ENCODE peak calls at places on chromosomes 2 and 18, in seven cellular contexts. L is CD8-positive, alpha-beta memory T cell; A is HCT116; P is right lobe of liver; M is aorta; F is heart right ventricle; C is caudate nucleus. Q is an unnamed sample.

GRCh38 chr2:225328192-225328591 is 71.3 kb upstream of the NYAP2 start:
- DNase-seq in C (no peak), L (no peak), F (no peak), A (no peak), M (no peak), P (no peak), Q (no peak)

GRCh38 chr2:235740821-235741220 is 247.0 kb downstream of the AGAP1 start:
- DNase-seq in P (no peak), A (no peak), L (no peak), M (no peak), C (no peak), F (no peak), Q (no peak)

GRCh38 chr2:1829831-1830230 is 85.5 kb upstream of the PXDN start:
- DNase-seq in A (no peak), F (no peak), M (no peak), P (no peak), L (no peak), C (no peak), Q (no peak)

GRCh38 chr2:134078349-134078748 is 175.5 kb upstream of the MGAT5 start:
- DNase-seq in A (no peak), M (no peak), C (no peak), F (no peak), P (no peak), L (no peak), Q (no peak)

GRCh38 chr2:215418064-215418963 is 17.6 kb downstream of the FN1 start:
- DNase-seq in P (no peak), A (no peak), L (no peak), F (no peak), M (no peak), C (no peak), Q (no peak)

GRCh38 chr2:135664623-135665068 is 77.0 kb upstream of the UBXN4 start:
- DNase-seq in A (no peak), F (no peak), P (no peak), M (no peak), L (no peak), C (no peak), Q (no peak)

GRCh38 chr2:174704061-174704460 is 60.2 kb downstream of the CHRNA1 start:
- DNase-seq in M (no peak), L (no peak), P (no peak), A (no peak), C (no peak), F (no peak), Q (no peak)

GRCh38 chr2:109247340-109247739 is 118.3 kb downstream of the SH3RF3 start:
- DNase-seq in C (no peak), F (no peak), P (no peak), M (no peak), A (no peak), L (no peak), Q (no peak)

GRCh38 chr2:233928594-233929351 is 11.6 kb downstream of the TRPM8 start:
- DNase-seq in A (no peak), M (no peak), L (no peak), C (no peak), F (no peak), P (peak), Q (no peak)

GRCh38 chr18:76970749-76971148 is 148.4 kb downstream of the ZNF236 start:
- DNase-seq in P (no peak), C (no peak), M (no peak), L (no peak), A (no peak), F (no peak), Q (no peak)

GRCh38 chr2:229955663-229956062 is 33.4 kb downstream of the FBXO36 start:
- DNase-seq in P (no peak), A (no peak), C (no peak), L (no peak), F (no peak), M (no peak), Q (no peak)

GRCh38 chr2:196925445-196925767 is 1.1 kb downstream of the PGAP1 start:
- DNase-seq in F (no peak), M (no peak), C (no peak), A (no peak), P (no peak), L (no peak), Q (no peak)

GRCh38 chr2:18505703-18506341 is 54.6 kb downstream of the RDH14 start:
- DNase-seq in C (no peak), F (no peak), L (no peak), M (no peak), P (no peak), A (no peak), Q (no peak)

GRCh38 chr2:120398051-120398960 is 52.4 kb downstream of the INHBB start:
- DNase-seq in C (no peak), A (no peak), F (no peak), M (peak), P (no peak), L (no peak), Q (no peak)

GRCh38 chr2:191678437-191679110 is 638 bp downstream of the NABP1 start:
- DNase-seq in C (no peak), M (peak), F (peak), P (peak), L (peak), A (no peak), Q (no peak)

GRCh38 chr2:115168457-115168856 is 726.0 kb downstream of the DPP10 start:
- DNase-seq in M (no peak), L (no peak), A (no peak), F (no peak), P (no peak), C (no peak), Q (no peak)

GRCh38 chr2:142041996-142042395 is 88.8 kb downstream of the LRP1B start:
- DNase-seq in A (no peak), L (no peak), C (no peak), F (no peak), P (no peak), M (no peak), Q (no peak)

DNA sequence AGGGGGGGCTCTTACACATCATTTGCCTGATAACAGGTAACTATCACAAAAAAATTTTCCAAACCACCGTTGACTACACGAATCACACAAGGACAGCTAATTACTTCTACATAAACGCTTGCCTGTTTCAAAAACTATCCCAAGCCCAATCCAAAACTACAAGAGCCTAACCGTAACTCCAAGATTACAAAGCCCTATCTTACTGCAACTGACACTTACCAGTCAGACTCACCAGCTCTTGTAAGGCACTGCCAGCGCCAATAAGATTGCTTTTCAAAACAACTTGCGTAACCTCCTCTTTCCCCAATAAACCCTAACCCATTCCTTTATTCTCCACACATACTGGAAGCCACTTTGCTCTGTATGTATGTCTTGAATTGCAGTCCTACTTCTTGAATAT is 148.4 kb downstream of the NBAS start:
- DNase-seq in M (no peak), F (no peak), L (no peak), C (no peak), A (no peak), P (no peak), Q (no peak)
- H3K27ac ChIP-seq in M (no peak), F (no peak), L (no peak), C (no peak), A (no peak), P (no peak), Q (no peak)

DNA sequence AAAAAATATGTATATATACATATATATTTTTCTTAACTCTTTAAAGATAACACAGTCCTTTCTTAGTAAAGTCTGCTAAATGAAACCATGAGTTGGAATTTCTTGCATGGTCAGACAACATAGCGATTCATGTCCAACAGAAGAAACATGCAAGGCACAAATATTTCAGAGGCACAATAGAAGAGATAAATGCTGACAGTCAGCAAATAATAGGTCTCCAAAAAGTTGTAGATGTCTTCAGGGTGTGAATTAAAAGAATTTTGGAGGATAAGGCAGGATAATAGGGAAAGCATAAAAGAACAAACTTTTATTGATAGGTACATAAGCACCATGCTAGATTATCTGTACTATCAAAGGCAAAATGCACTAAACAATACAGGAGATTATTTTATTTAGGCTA is 800.2 kb downstream of the PLCL1 start:
- DNase-seq in A (no peak), M (no peak), F (no peak), C (no peak), P (no peak), L (no peak), Q (no peak)
- H3K27ac ChIP-seq in A (no peak), M (no peak), F (no peak), C (no peak), P (no peak), L (no peak), Q (no peak)

GRCh38 chr2:86552889-86553288 is 10.4 kb downstream of the CHMP3 start:
- DNase-seq in M (no peak), P (no peak), C (no peak), F (no peak), A (no peak), L (no peak), Q (no peak)

GRCh38 chr2:86562485-86562890 is 755 bp downstream of the CHMP3 start:
- DNase-seq in L (no peak), C (no peak), F (no peak), A (no peak), M (no peak), P (no peak), Q (no peak)

GRCh38 chr2:86556508-86556907 is 6.7 kb downstream of the CHMP3 start:
- DNase-seq in F (no peak), A (no peak), L (no peak), C (no peak), P (no peak), M (no peak), Q (no peak)
- H3K27ac ChIP-seq in F (no peak), A (no peak), L (no peak), C (no peak), P (no peak), M (no peak), Q (no peak)

GRCh38 chr2:29723255-29724001 is 198.0 kb downstream of the ALK start:
- DNase-seq in A (no peak), F (no peak), P (no peak), M (no peak), L (no peak), C (no peak), Q (no peak)

GRCh38 chr2:29715655-29716054 is 205.7 kb downstream of the ALK start:
- DNase-seq in P (no peak), L (no peak), F (no peak), A (no peak), C (no peak), M (no peak), Q (no peak)

GRCh38 chr2:29719626-29720025 is 201.8 kb downstream of the ALK start:
- DNase-seq in A (no peak), F (no peak), M (no peak), P (no peak), C (no peak), L (no peak), Q (no peak)

GRCh38 chr2:29714333-29714732 is 207.1 kb downstream of the ALK start:
- DNase-seq in P (no peak), M (no peak), L (no peak), F (no peak), A (no peak), C (no peak), Q (no peak)

DNA sequence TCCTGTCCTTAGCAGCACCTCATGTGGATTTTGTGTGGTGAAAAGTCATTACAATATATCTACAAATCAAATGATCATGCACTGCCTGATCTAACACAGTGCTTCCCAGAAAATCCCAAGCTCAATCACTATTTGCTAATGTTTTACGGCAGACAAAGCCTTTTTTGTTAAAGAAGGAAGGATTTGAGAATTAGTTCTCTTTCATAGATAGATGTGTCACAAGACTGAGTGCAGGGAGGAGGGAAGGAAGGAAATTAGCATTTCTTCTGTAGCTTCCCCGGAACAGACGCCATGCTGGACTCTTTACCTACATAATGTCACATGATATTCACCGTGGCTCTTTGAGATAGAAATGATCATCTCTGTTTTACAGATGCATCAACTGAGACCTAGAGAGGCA is 203.1 kb downstream of the ALK start:
- DNase-seq in F (no peak), P (no peak), C (no peak), A (no peak), M (no peak), L (no peak), Q (no peak)
- H3K27ac ChIP-seq in F (no peak), P (no peak), C (no peak), A (no peak), M (no peak), L (no peak), Q (no peak)

GRCh38 chr2:85447222-85447585 is 28.7 kb downstream of the SH2D6 start:
- DNase-seq in P (no peak), L (no peak), C (no peak), M (no peak), F (no peak), A (no peak), Q (no peak)
- H3K27ac ChIP-seq in P (no peak), L (no peak), C (peak), M (no peak), F (no peak), A (no peak), Q (no peak)

GRCh38 chr18:42242758-42243157 is 287.7 kb downstream of the PIK3C3 start:
- DNase-seq in L (no peak), A (no peak), P (no peak), M (no peak), F (no peak), C (no peak), Q (no peak)
- H3K27ac ChIP-seq in L (no peak), A (no peak), P (no peak), M (no peak), F (no peak), C (no peak), Q (no peak)

GRCh38 chr2:240478346-240479110 is 43.1 kb downstream of the GPC1 start:
- DNase-seq in A (no peak), C (no peak), M (peak), F (no peak), L (no peak), P (no peak), Q (no peak)
- H3K27ac ChIP-seq in A (no peak), C (no peak), M (no peak), F (no peak), L (no peak), P (no peak), Q (no peak)

GRCh38 chr2:36562245-36562644 is 35.7 kb downstream of the FEZ2 start:
- DNase-seq in L (no peak), M (no peak), P (no peak), C (no peak), A (no peak), F (no peak), Q (no peak)
- H3K27ac ChIP-seq in L (no peak), M (no peak), P (peak), C (no peak), A (peak), F (peak), Q (no peak)

GRCh38 chr2:240259201-240259923 is 118.9 kb upstream of the OTOS start:
- DNase-seq in P (no peak), L (no peak), A (no peak), C (no peak), M (peak), F (peak), Q (no peak)
- H3K27ac ChIP-seq in P (peak), L (no peak), A (no peak), C (no peak), M (peak), F (peak), Q (no peak)

GRCh38 chr18:3525870-3526420 is 76.0 kb downstream of the TGIF1 start:
- DNase-seq in A (no peak), L (peak), M (no peak), C (peak), P (no peak), F (no peak), Q (peak)
- H3K27ac ChIP-seq in A (no peak), L (no peak), M (no peak), C (peak), P (no peak), F (peak), Q (no peak)

Q was measured in CD4-positive, alpha-beta memory T cell.